ENCODE peak calls at places on chromosomes 12 and 14, in ten cellular contexts. One of them, this sample, is unnamed.

GRCh38 chr12:122182887-122183587 is at the start of gene LRRC43:
- DNase-seq in NCI-H460: no peak
- DNase-seq in stimulated activated CD8-positive, alpha-beta memory T cell treated with anti-CD3 and anti-CD28 coated beads, Interleukin-15, amount 100 ng/mL, for 48 hours: no peak
- DNase-seq in cerebellar nuclear complex: no peak
- DNase-seq in left lung: peak
- DNase-seq in foreskin fibroblast: peak
- DNase-seq in dorsolateral prefrontal cortex: no peak
- DNase-seq in globus pallidus: no peak
- DNase-seq in HAP-1: no peak
- DNase-seq in NCI-H1105: no peak
- DNase-seq in this sample: peak

GRCh38 chr14:51658441-51659173 is 6.9 kb downstream of the FRMD6 start:
- DNase-seq in NCI-H460: no peak
- DNase-seq in stimulated activated CD8-positive, alpha-beta memory T cell treated with anti-CD3 and anti-CD28 coated beads, Interleukin-15, amount 100 ng/mL, for 48 hours: no peak
- DNase-seq in cerebellar nuclear complex: no peak
- DNase-seq in left lung: no peak
- DNase-seq in foreskin fibroblast: no peak
- DNase-seq in dorsolateral prefrontal cortex: no peak
- DNase-seq in globus pallidus: no peak
- DNase-seq in HAP-1: peak
- DNase-seq in NCI-H1105: no peak
- DNase-seq in this sample: no peak

GRCh38 chr14:72685456-72685855 is 208.4 kb downstream of the DPF3 start:
- DNase-seq in NCI-H460: no peak
- DNase-seq in stimulated activated CD8-positive, alpha-beta memory T cell treated with anti-CD3 and anti-CD28 coated beads, Interleukin-15, amount 100 ng/mL, for 48 hours: no peak
- DNase-seq in cerebellar nuclear complex: no peak
- DNase-seq in left lung: no peak
- DNase-seq in foreskin fibroblast: no peak
- DNase-seq in dorsolateral prefrontal cortex: no peak
- DNase-seq in globus pallidus: no peak
- DNase-seq in HAP-1: no peak
- DNase-seq in NCI-H1105: no peak
- DNase-seq in this sample: no peak

GRCh38 chr14:38197761-38198345 is 9.9 kb upstream of the SSTR1 start:
- DNase-seq in NCI-H460: no peak
- DNase-seq in stimulated activated CD8-positive, alpha-beta memory T cell treated with anti-CD3 and anti-CD28 coated beads, Interleukin-15, amount 100 ng/mL, for 48 hours: no peak
- DNase-seq in cerebellar nuclear complex: no peak
- DNase-seq in left lung: no peak
- DNase-seq in foreskin fibroblast: peak
- DNase-seq in dorsolateral prefrontal cortex: no peak
- DNase-seq in globus pallidus: no peak
- DNase-seq in HAP-1: no peak
- DNase-seq in NCI-H1105: no peak
- DNase-seq in this sample: no peak

GRCh38 chr12:41905703-41906297 is 238.9 kb downstream of the GXYLT1 start:
- DNase-seq in NCI-H460: no peak
- DNase-seq in stimulated activated CD8-positive, alpha-beta memory T cell treated with anti-CD3 and anti-CD28 coated beads, Interleukin-15, amount 100 ng/mL, for 48 hours: no peak
- DNase-seq in cerebellar nuclear complex: no peak
- DNase-seq in left lung: no peak
- DNase-seq in foreskin fibroblast: no peak
- DNase-seq in dorsolateral prefrontal cortex: no peak
- DNase-seq in globus pallidus: no peak
- DNase-seq in HAP-1: peak
- DNase-seq in NCI-H1105: no peak
- DNase-seq in this sample: no peak

GRCh38 chr14:68973639-68974038 is 5.5 kb downstream of the ACTN1 start:
- DNase-seq in NCI-H460: no peak
- DNase-seq in stimulated activated CD8-positive, alpha-beta memory T cell treated with anti-CD3 and anti-CD28 coated beads, Interleukin-15, amount 100 ng/mL, for 48 hours: no peak
- DNase-seq in cerebellar nuclear complex: no peak
- DNase-seq in left lung: no peak
- DNase-seq in foreskin fibroblast: no peak
- DNase-seq in dorsolateral prefrontal cortex: no peak
- DNase-seq in globus pallidus: no peak
- DNase-seq in HAP-1: no peak
- DNase-seq in NCI-H1105: no peak
- DNase-seq in this sample: no peak

GRCh38 chr14:74140374-74140850 is 55.7 kb downstream of the LIN52 start:
- DNase-seq in NCI-H460: no peak
- DNase-seq in stimulated activated CD8-positive, alpha-beta memory T cell treated with anti-CD3 and anti-CD28 coated beads, Interleukin-15, amount 100 ng/mL, for 48 hours: no peak
- DNase-seq in cerebellar nuclear complex: no peak
- DNase-seq in left lung: peak
- DNase-seq in foreskin fibroblast: peak
- DNase-seq in dorsolateral prefrontal cortex: peak
- DNase-seq in globus pallidus: peak
- DNase-seq in HAP-1: no peak
- DNase-seq in NCI-H1105: peak
- DNase-seq in this sample: no peak

GRCh38 chr14:69101331-69101826 is 51.5 kb downstream of the DCAF5 start:
- DNase-seq in NCI-H460: peak
- DNase-seq in stimulated activated CD8-positive, alpha-beta memory T cell treated with anti-CD3 and anti-CD28 coated beads, Interleukin-15, amount 100 ng/mL, for 48 hours: no peak
- DNase-seq in cerebellar nuclear complex: no peak
- DNase-seq in left lung: no peak
- DNase-seq in foreskin fibroblast: peak
- DNase-seq in dorsolateral prefrontal cortex: no peak
- DNase-seq in globus pallidus: no peak
- DNase-seq in HAP-1: peak
- DNase-seq in NCI-H1105: no peak
- DNase-seq in this sample: no peak

GRCh38 chr14:36238666-36239363 is 62.3 kb upstream of the PTCSC3 start:
- DNase-seq in NCI-H460: no peak
- DNase-seq in stimulated activated CD8-positive, alpha-beta memory T cell treated with anti-CD3 and anti-CD28 coated beads, Interleukin-15, amount 100 ng/mL, for 48 hours: no peak
- DNase-seq in cerebellar nuclear complex: no peak
- DNase-seq in left lung: peak
- DNase-seq in foreskin fibroblast: peak
- DNase-seq in dorsolateral prefrontal cortex: no peak
- DNase-seq in globus pallidus: no peak
- DNase-seq in HAP-1: no peak
- DNase-seq in NCI-H1105: no peak
- DNase-seq in this sample: no peak

GRCh38 chr14:30211326-30211725 is 283.7 kb upstream of the PRKD1 start:
- DNase-seq in NCI-H460: no peak
- DNase-seq in stimulated activated CD8-positive, alpha-beta memory T cell treated with anti-CD3 and anti-CD28 coated beads, Interleukin-15, amount 100 ng/mL, for 48 hours: no peak
- DNase-seq in cerebellar nuclear complex: no peak
- DNase-seq in left lung: no peak
- DNase-seq in foreskin fibroblast: peak
- DNase-seq in dorsolateral prefrontal cortex: no peak
- DNase-seq in globus pallidus: no peak
- DNase-seq in HAP-1: no peak
- DNase-seq in NCI-H1105: no peak
- DNase-seq in this sample: no peak

GRCh38 chr14:102008891-102009290 is 44.5 kb downstream of the DYNC1H1 start:
- DNase-seq in NCI-H460: no peak
- DNase-seq in stimulated activated CD8-positive, alpha-beta memory T cell treated with anti-CD3 and anti-CD28 coated beads, Interleukin-15, amount 100 ng/mL, for 48 hours: no peak
- DNase-seq in cerebellar nuclear complex: no peak
- DNase-seq in left lung: no peak
- DNase-seq in foreskin fibroblast: no peak
- DNase-seq in dorsolateral prefrontal cortex: no peak
- DNase-seq in globus pallidus: no peak
- DNase-seq in HAP-1: no peak
- DNase-seq in NCI-H1105: no peak
- DNase-seq in this sample: no peak

GRCh38 chr12:112965643-112966042 is 12.7 kb upstream of the OAS2 start:
- DNase-seq in NCI-H460: no peak
- DNase-seq in stimulated activated CD8-positive, alpha-beta memory T cell treated with anti-CD3 and anti-CD28 coated beads, Interleukin-15, amount 100 ng/mL, for 48 hours: no peak
- DNase-seq in cerebellar nuclear complex: no peak
- DNase-seq in left lung: no peak
- DNase-seq in foreskin fibroblast: no peak
- DNase-seq in dorsolateral prefrontal cortex: no peak
- DNase-seq in globus pallidus: no peak
- DNase-seq in HAP-1: no peak
- DNase-seq in NCI-H1105: no peak
- DNase-seq in this sample: no peak

GRCh38 chr14:99191663-99192621 is 80.1 kb downstream of the BCL11B start:
- DNase-seq in NCI-H460: peak
- DNase-seq in stimulated activated CD8-positive, alpha-beta memory T cell treated with anti-CD3 and anti-CD28 coated beads, Interleukin-15, amount 100 ng/mL, for 48 hours: no peak
- DNase-seq in cerebellar nuclear complex: no peak
- DNase-seq in left lung: peak
- DNase-seq in foreskin fibroblast: peak
- DNase-seq in dorsolateral prefrontal cortex: peak
- DNase-seq in globus pallidus: peak
- DNase-seq in HAP-1: no peak
- DNase-seq in NCI-H1105: peak
- DNase-seq in this sample: peak

GRCh38 chr12:82207556-82207955 is 150.6 kb downstream of the CCDC59 start:
- DNase-seq in NCI-H460: no peak
- DNase-seq in stimulated activated CD8-positive, alpha-beta memory T cell treated with anti-CD3 and anti-CD28 coated beads, Interleukin-15, amount 100 ng/mL, for 48 hours: no peak
- DNase-seq in cerebellar nuclear complex: no peak
- DNase-seq in left lung: no peak
- DNase-seq in foreskin fibroblast: no peak
- DNase-seq in dorsolateral prefrontal cortex: no peak
- DNase-seq in globus pallidus: no peak
- DNase-seq in HAP-1: no peak
- DNase-seq in NCI-H1105: no peak
- DNase-seq in this sample: no peak

GRCh38 chr14:96589577-96589976 is 87.4 kb downstream of the PAPOLA start:
- DNase-seq in NCI-H460: no peak
- DNase-seq in stimulated activated CD8-positive, alpha-beta memory T cell treated with anti-CD3 and anti-CD28 coated beads, Interleukin-15, amount 100 ng/mL, for 48 hours: no peak
- DNase-seq in cerebellar nuclear complex: no peak
- DNase-seq in left lung: no peak
- DNase-seq in foreskin fibroblast: no peak
- DNase-seq in dorsolateral prefrontal cortex: no peak
- DNase-seq in globus pallidus: no peak
- DNase-seq in HAP-1: no peak
- DNase-seq in NCI-H1105: no peak
- DNase-seq in this sample: no peak